ENCODE peak calls at places on chromosomes 3 and 15, in five cellular contexts. One of them, this sample, is unnamed.

GRCh38 chr15:81886586-81886985 is 159.2 kb downstream of the MEX3B start:
- DNase-seq in GM12878: no peak
- DNase-seq in NT2/D1: no peak
- DNase-seq in HepG2: no peak
- DNase-seq in H1: no peak
- DNase-seq in this sample: no peak

GRCh38 chr3:130341388-130341787 is 4.1 kb upstream of the COL6A5 start:
- DNase-seq in GM12878: no peak
- DNase-seq in NT2/D1: no peak
- DNase-seq in HepG2: no peak
- DNase-seq in H1: no peak
- DNase-seq in this sample: no peak

GRCh38 chr3:182490601-182491485 is 302.5 kb upstream of the ATP11B start:
- DNase-seq in GM12878: no peak
- DNase-seq in NT2/D1: peak; percentile 16
- DNase-seq in HepG2: peak; percentile 7
- DNase-seq in H1: no peak
- DNase-seq in this sample: no peak

GRCh38 chr15:20376872-20377271 is 164.7 kb downstream of the GOLGA6L6 start:
- DNase-seq in GM12878: no peak
- DNase-seq in NT2/D1: no peak
- DNase-seq in HepG2: no peak
- DNase-seq in H1: no peak
- DNase-seq in this sample: no peak

GRCh38 chr3:132641837-132642538 is 17.6 kb downstream of the ACAD11 start:
- DNase-seq in GM12878: no peak
- DNase-seq in NT2/D1: no peak
- DNase-seq in HepG2: peak; percentile 45
- DNase-seq in H1: no peak
- DNase-seq in this sample: peak; percentile 49

GRCh38 chr3:191330309-191330712 is at the start of gene UTS2B:
- DNase-seq in GM12878: no peak
- DNase-seq in NT2/D1: no peak
- DNase-seq in HepG2: peak; percentile 16
- DNase-seq in H1: no peak
- DNase-seq in this sample: no peak

GRCh38 chr3:130725746-130726145 is 20.9 kb downstream of the PIK3R4 start:
- DNase-seq in GM12878: no peak
- DNase-seq in NT2/D1: no peak
- DNase-seq in HepG2: no peak
- DNase-seq in H1: no peak
- DNase-seq in this sample: no peak

GRCh38 chr15:99429681-99430081 is 136.1 kb upstream of the MEF2A start:
- DNase-seq in GM12878: no peak
- DNase-seq in NT2/D1: no peak
- DNase-seq in HepG2: no peak
- DNase-seq in H1: no peak
- DNase-seq in this sample: no peak

GRCh38 chr15:88274534-88275460 is 18.3 kb upstream of the NTRK3 start:
- DNase-seq in GM12878: no peak
- DNase-seq in NT2/D1: peak; percentile 68
- DNase-seq in HepG2: peak; percentile 7
- DNase-seq in H1: peak; percentile 60
- DNase-seq in this sample: peak; percentile 87

GRCh38 chr15:55742498-55742926 is 440 bp downstream of the PRTG start:
- DNase-seq in GM12878: no peak
- DNase-seq in NT2/D1: no peak
- DNase-seq in HepG2: no peak
- DNase-seq in H1: no peak
- DNase-seq in this sample: no peak

GRCh38 chr3:44932986-44933944 is 42.7 kb downstream of the ZDHHC3 start:
- DNase-seq in GM12878: no peak
- DNase-seq in NT2/D1: peak; percentile 43
- DNase-seq in HepG2: no peak
- DNase-seq in H1: no peak
- DNase-seq in this sample: no peak

GRCh38 chr3:32138545-32139104 is 32.2 kb downstream of the GPD1L start:
- DNase-seq in GM12878: no peak
- DNase-seq in NT2/D1: no peak
- DNase-seq in HepG2: no peak
- DNase-seq in H1: no peak
- DNase-seq in this sample: no peak

GRCh38 chr3:69122398-69122797 is at the start of gene LMOD3:
- DNase-seq in GM12878: no peak
- DNase-seq in NT2/D1: no peak
- DNase-seq in HepG2: no peak
- DNase-seq in H1: no peak
- DNase-seq in this sample: no peak

GRCh38 chr15:40807888-40808194 is 568 bp upstream of the DNAJC17 start:
- DNase-seq in GM12878: no peak
- DNase-seq in NT2/D1: no peak
- DNase-seq in HepG2: no peak
- DNase-seq in H1: no peak
- DNase-seq in this sample: no peak

GRCh38 chr3:62203152-62203551 is 170.2 kb downstream of the FEZF2 start:
- DNase-seq in GM12878: no peak
- DNase-seq in NT2/D1: no peak
- DNase-seq in HepG2: no peak
- DNase-seq in H1: no peak
- DNase-seq in this sample: no peak

GRCh38 chr15:98518823-98519561 is 129.3 kb upstream of the IGF1R start:
- DNase-seq in GM12878: no peak
- DNase-seq in NT2/D1: peak; percentile 87
- DNase-seq in HepG2: peak; percentile 67
- DNase-seq in H1: peak; percentile 17
- DNase-seq in this sample: peak; percentile 87

GRCh38 chr15:45641374-45641778 is 6.5 kb downstream of the SQOR start:
- DNase-seq in GM12878: no peak
- DNase-seq in NT2/D1: no peak
- DNase-seq in HepG2: peak; percentile 95
- DNase-seq in H1: no peak
- DNase-seq in this sample: no peak

GRCh38 chr3:68256635-68257034 is 602.2 kb upstream of the SUCLG2 start:
- DNase-seq in GM12878: no peak
- DNase-seq in NT2/D1: no peak
- DNase-seq in HepG2: no peak
- DNase-seq in H1: no peak
- DNase-seq in this sample: peak; percentile 10

GRCh38 chr15:42728562-42728961 is 8.4 kb downstream of the CDAN1 start:
- DNase-seq in GM12878: no peak
- DNase-seq in NT2/D1: no peak
- DNase-seq in HepG2: no peak
- DNase-seq in H1: no peak
- DNase-seq in this sample: no peak

GRCh38 chr15:72859023-72859756 is 75.6 kb upstream of the ADPGK start:
- DNase-seq in GM12878: no peak
- DNase-seq in NT2/D1: no peak
- DNase-seq in HepG2: no peak
- DNase-seq in H1: no peak
- DNase-seq in this sample: no peak

DNA sequence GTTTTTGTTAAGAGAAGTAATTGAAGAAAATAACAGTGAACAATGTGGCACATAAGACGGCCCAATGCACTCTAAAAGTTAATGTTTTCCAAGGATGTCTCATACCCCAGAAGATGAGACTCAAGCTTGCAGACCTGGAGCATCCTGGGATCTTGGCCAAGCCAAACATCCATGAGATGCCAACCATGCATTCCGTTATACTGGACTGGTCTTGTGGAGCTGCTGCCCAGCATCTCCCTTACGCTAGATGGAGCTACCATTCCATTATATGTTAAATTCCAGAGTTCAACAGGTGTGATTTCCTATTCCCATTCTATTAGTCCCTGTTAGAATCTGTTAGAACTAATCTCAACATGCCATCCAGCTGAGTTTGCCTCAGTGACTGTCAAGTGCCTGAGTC is 181.8 kb downstream of the PDCD6IP start:
- DNase-seq in GM12878: peak; percentile 11
- DNase-seq in NT2/D1: peak; percentile 13
- DNase-seq in HepG2: peak; percentile 66
- DNase-seq in H1: no peak
- DNase-seq in this sample: no peak
- TF ChIP-seq SUZ12 in GM12878: no peak
- TF ChIP-seq SUZ12 in NT2/D1: no peak
- TF ChIP-seq SUZ12 in HepG2: no peak
- TF ChIP-seq SUZ12 in H1: no peak
- TF ChIP-seq SUZ12 in this sample: no peak

DNA sequence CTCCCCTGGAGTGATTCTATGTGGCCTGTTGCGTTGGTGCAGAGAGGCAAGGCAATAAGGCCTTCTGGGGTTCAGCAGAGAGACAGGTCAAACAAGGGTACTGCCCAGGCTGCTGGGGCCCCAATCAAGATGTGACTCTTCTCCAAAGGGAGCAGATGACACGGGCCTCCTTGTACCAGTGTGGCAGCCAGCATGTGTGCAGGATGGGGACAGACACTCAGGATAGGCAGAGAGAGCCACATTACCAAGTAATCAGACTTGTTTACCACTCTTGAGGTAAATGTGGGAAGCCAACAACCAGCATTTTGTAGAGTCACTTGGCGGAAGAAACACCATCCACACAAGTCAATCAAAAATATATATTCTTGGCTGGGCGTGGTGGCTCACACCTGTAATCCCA is 95.3 kb upstream of the DLG1 start:
- DNase-seq in GM12878: no peak
- DNase-seq in NT2/D1: no peak
- DNase-seq in HepG2: no peak
- DNase-seq in H1: no peak
- DNase-seq in this sample: no peak
- TF ChIP-seq SUZ12 in GM12878: no peak
- TF ChIP-seq SUZ12 in NT2/D1: no peak
- TF ChIP-seq SUZ12 in HepG2: no peak
- TF ChIP-seq SUZ12 in H1: no peak
- TF ChIP-seq SUZ12 in this sample: no peak

GRCh38 chr3:42690191-42690590 is 4.9 kb downstream of the KLHL40 start:
- DNase-seq in GM12878: no peak
- DNase-seq in NT2/D1: no peak
- DNase-seq in HepG2: no peak
- DNase-seq in H1: no peak
- DNase-seq in this sample: no peak
- TF ChIP-seq SUZ12 in GM12878: no peak
- TF ChIP-seq SUZ12 in NT2/D1: no peak
- TF ChIP-seq SUZ12 in HepG2: no peak
- TF ChIP-seq SUZ12 in H1: no peak
- TF ChIP-seq SUZ12 in this sample: no peak

DNA sequence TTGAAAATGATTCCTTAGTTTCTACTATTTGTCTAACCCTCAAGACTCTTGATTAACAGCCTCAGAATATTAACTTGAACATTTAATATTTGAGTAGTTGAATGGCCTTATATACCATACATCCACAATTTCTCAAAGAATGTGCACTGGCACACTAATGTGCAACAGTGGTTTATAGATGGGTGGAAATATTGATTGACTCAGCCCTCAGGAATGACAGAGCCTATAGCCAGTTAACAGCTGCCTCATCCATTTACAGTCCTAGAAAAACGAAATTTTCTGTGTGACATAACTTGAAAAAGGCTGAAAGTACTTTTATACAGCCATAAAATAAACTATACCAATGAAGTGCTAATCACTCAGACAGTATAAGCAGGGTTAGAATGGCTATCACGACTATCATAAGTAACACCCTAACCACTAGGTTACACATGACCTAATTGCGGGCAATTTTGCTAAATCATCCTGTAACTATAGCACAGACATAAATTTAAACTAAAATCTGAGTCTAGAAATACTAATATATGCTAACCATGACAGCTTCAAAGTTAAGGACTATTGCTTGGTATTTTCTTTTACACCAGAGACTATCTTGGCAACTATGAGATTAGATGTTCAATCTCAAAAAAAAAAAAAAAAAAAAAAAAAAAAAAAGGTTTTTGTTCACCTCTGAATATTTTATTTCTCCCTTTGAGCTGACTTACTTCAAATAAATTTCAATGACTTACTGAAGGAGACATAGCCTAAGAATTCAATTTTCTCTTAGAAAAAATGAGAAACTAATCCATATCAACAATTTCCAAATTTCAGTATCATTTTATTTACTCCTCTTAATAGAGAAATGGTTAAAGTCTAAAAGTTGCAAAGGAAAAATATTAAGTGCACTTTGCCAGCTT is 9.3 kb downstream of the SECISBP2L start:
- DNase-seq in GM12878: no peak
- DNase-seq in NT2/D1: no peak
- DNase-seq in HepG2: no peak
- DNase-seq in H1: no peak
- DNase-seq in this sample: no peak
- TF ChIP-seq SUZ12 in GM12878: no peak
- TF ChIP-seq SUZ12 in NT2/D1: no peak
- TF ChIP-seq SUZ12 in HepG2: no peak
- TF ChIP-seq SUZ12 in H1: no peak
- TF ChIP-seq SUZ12 in this sample: no peak

DNA sequence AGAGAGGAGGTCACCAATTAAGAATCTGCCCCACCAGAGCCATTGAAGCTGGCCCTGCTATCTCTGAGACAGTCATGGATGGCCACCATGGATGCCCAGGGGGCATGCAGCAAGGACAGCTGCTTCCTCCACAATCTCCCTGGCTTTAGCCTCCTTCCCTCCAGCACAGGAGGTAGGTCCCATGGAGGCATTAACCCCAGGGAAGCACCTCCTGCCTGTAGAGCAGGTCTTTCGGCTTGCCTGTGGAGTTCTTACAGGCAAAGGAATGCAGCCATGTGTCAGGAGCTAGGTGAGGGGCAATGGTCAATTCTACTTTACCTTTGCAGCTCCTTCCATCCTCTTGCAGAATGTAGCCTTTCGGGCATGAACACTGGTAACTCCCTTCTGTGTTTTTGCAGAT is 93.8 kb downstream of the DUT start:
- DNase-seq in GM12878: no peak
- DNase-seq in NT2/D1: no peak
- DNase-seq in HepG2: no peak
- DNase-seq in H1: no peak
- DNase-seq in this sample: no peak
- TF ChIP-seq SUZ12 in GM12878: no peak
- TF ChIP-seq SUZ12 in NT2/D1: no peak
- TF ChIP-seq SUZ12 in HepG2: no peak
- TF ChIP-seq SUZ12 in H1: no peak
- TF ChIP-seq SUZ12 in this sample: no peak

DNA sequence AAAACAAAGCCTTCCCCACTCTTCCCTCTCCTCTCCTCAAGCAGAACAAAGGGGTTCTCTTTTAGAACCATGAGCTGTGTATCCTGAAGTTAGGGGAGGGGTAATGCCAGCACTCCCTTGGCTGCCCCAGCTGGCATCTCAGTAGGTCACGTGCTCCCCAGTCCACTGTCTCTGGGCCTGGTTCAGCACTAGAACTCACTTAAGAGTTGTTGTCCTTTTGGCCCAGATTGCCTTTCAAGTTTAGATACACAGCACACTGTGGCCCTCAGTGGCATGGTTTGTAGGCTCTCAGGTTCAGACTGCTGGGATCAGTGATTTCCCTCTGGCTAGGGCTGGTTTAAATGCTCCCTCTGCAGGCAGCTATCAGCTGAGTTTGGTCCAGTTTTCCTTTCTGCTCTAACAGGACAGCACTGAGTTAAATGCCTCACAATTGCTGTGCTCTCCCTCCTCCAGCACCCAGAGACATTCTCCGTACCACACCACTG is 188.4 kb upstream of the ST8SIA2 start:
- DNase-seq in GM12878: no peak
- DNase-seq in NT2/D1: no peak
- DNase-seq in HepG2: peak; percentile 3
- DNase-seq in H1: no peak
- DNase-seq in this sample: no peak
- TF ChIP-seq SUZ12 in GM12878: no peak
- TF ChIP-seq SUZ12 in NT2/D1: no peak
- TF ChIP-seq SUZ12 in HepG2: no peak
- TF ChIP-seq SUZ12 in H1: no peak
- TF ChIP-seq SUZ12 in this sample: no peak

GRCh38 chr3:103968751-103969150 is 1398.0 kb upstream of the ALCAM start:
- DNase-seq in GM12878: no peak
- DNase-seq in NT2/D1: no peak
- DNase-seq in HepG2: no peak
- DNase-seq in H1: no peak
- DNase-seq in this sample: no peak
- TF ChIP-seq SUZ12 in GM12878: no peak
- TF ChIP-seq SUZ12 in NT2/D1: no peak
- TF ChIP-seq SUZ12 in HepG2: no peak
- TF ChIP-seq SUZ12 in H1: no peak
- TF ChIP-seq SUZ12 in this sample: no peak

This sample was measured in HEK293T.